ENCODE peak calls at places on chromosomes 2 and 18, in ten cellular contexts. Q, I, H, Z, E, F, C, S, W and T are unnamed samples.

GRCh38 chr2:193240752-193241151 is 1046.0 kb upstream of the TMEFF2 start:
- DNase-seq in Q (no peak), I (no peak), H (no peak), Z (peak; percentile 82), E (no peak), F (no peak), C (no peak), S (no peak), W (no peak), T (no peak)

GRCh38 chr18:53911200-53911599 is 313.3 kb downstream of the MBD2 start:
- DNase-seq in Q (no peak), I (no peak), H (no peak), Z (peak; percentile 4), E (no peak), F (no peak), C (no peak), S (no peak), W (no peak), T (no peak)

GRCh38 chr18:49028801-49029506 is 78.2 kb upstream of the SMAD7 start:
- DNase-seq in Q (no peak), I (no peak), H (no peak), Z (no peak), E (no peak), F (no peak), C (no peak), S (peak; percentile 11), W (no peak), T (no peak)

GRCh38 chr2:121709776-121710469 is 26.8 kb downstream of the NIFK start:
- DNase-seq in Q (no peak), I (no peak), H (no peak), Z (no peak), E (no peak), F (no peak), C (no peak), S (no peak), W (no peak), T (no peak)

GRCh38 chr2:6793913-6794312 is 71.8 kb downstream of the CMPK2 start:
- DNase-seq in Q (no peak), I (no peak), H (peak; percentile 77), Z (no peak), E (no peak), F (no peak), C (no peak), S (no peak), W (no peak), T (no peak)

GRCh38 chr2:229261599-229261998 is 9.5 kb downstream of the PID1 start:
- DNase-seq in Q (no peak), I (no peak), H (no peak), Z (no peak), E (no peak), F (no peak), C (no peak), S (no peak), W (no peak), T (no peak)

GRCh38 chr18:10202947-10203346 is 251.5 kb upstream of the APCDD1 start:
- DNase-seq in Q (no peak), I (no peak), H (no peak), Z (no peak), E (no peak), F (no peak), C (no peak), S (no peak), W (no peak), T (no peak)

GRCh38 chr18:48792611-48793368 is 158.0 kb downstream of the SMAD7 start:
- DNase-seq in Q (no peak), I (no peak), H (peak; percentile 26), Z (no peak), E (no peak), F (no peak), C (peak; percentile 21), S (no peak), W (no peak), T (no peak)

DNA sequence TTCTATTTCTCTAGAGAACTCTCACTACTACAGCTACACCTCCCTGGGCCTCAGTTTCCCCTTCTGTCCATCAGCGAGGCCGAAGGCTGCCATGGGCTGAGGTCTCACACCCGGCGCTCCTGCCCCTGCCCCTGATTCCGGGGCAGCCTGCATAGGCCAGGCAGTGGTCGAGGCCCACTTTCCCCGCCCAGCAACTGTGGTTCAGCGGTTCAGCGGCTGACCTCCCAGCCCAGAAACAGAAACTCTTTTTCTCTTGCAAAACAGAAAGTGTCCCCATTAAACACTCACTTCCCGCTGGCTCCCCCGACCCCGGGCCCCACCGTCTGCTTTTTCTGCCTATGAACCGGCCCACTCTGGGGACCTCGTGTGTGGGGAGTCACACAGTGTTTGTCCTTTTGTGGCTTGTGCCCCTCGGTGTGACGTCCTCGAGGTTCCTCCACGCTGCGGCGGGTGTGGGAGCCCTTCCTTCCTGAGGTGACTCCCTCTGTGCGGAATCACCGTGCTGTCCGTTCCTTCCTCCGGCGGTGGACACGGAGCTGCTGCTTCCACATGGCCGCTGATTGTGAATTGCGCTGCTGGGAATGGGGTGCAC is 16.0 kb downstream of the PDCD1 start:
- DNase-seq in Q (peak; percentile 70), I (peak; percentile 70), H (peak; percentile 85), Z (no peak), E (no peak), F (peak; percentile 65), C (peak; percentile 86), S (no peak), W (no peak), T (peak; percentile 50)
- TF ChIP-seq POLR2AphosphoS5 in Q (no peak), I (no peak), H (peak; percentile 44), Z (no peak), E (no peak), F (peak; percentile 49), C (peak; percentile 68), S (peak; percentile 43), W (no peak), T (no peak)

DNA sequence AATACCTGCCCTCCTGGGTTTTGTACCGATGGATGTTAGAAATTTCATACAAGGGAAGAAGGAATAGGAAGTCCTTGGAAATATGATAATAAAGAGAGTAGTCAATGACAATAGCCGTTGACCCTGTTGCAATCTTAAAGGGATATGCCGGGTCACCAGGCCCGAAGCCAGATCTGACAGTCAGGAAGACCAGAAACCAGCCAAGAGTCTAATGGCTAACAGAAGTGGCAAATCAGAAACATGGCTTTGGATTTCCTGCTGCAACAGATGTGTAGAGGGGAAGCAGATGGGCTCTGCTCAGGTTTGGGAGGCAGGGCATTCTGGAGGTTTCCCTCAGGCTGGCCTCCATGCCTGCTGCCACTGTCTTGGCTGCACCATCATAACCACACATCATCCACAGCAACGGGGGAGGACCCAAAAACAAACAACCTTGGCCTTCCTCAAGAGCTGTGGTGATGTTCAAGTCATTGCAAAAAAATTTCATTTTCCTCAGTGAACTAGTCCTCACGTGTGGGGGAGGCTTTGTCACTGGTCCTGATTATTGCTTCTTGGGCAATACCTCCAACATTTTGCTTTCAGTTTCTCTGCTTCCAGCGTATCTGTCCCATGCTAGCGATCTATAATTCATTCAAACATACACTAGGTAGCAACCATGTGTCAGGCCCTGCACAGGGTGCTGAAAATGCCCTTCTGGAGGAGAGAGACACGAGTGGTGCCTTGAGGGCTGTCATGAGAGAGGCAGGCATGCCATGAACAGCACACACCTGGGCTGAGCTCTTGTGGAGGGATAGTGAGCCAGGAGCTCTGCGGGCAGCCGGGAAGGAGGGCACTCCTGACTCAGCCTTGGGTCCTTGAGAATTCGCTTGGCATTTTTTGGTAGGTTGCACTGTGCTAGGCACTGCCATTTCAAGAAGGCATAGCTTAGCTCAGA is 48.2 kb upstream of the LGALSL start:
- DNase-seq in Q (no peak), I (no peak), H (no peak), Z (no peak), E (no peak), F (peak; percentile 19), C (no peak), S (no peak), W (peak; percentile 32), T (no peak)
- TF ChIP-seq POLR2AphosphoS5 in Q (no peak), I (no peak), H (no peak), Z (no peak), E (no peak), F (no peak), C (peak; percentile 57), S (no peak), W (no peak), T (no peak)

DNA sequence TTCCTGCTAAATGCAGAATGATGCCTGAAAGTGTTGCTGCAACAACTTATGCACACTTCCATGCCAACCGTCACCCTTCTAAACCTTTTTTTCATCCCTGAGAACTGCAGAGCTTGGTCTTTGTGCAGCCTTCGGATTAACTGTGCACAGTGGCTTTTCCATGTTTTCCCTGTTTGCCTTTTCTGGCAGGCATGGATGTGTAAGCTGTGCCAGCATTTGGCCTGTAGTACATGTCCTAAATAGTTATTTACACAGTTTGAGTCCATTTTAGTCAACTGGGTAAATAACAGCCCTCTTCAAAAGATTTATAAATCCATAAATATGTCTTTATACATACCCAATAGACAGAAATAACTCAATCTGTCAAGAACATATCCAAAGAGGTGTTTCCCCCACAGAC is 31.5 kb downstream of the MEIS1 start:
- DNase-seq in Q (no peak), I (no peak), H (no peak), Z (no peak), E (peak; percentile 9), F (no peak), C (no peak), S (no peak), W (no peak), T (no peak)
- TF ChIP-seq POLR2AphosphoS5 in Q (no peak), I (no peak), H (no peak), Z (no peak), E (no peak), F (no peak), C (no peak), S (no peak), W (no peak), T (no peak)

GRCh38 chr2:99403084-99403483 is 65.9 kb downstream of the EIF5B start:
- DNase-seq in Q (no peak), I (no peak), H (no peak), Z (no peak), E (no peak), F (no peak), C (no peak), S (no peak), W (no peak), T (no peak)

GRCh38 chr2:99404039-99404799 is 67.0 kb downstream of the EIF5B start:
- DNase-seq in Q (no peak), I (no peak), H (no peak), Z (peak; percentile 21), E (peak; percentile 77), F (no peak), C (no peak), S (no peak), W (no peak), T (no peak)

GRCh38 chr2:99399795-99400194 is 62.6 kb downstream of the EIF5B start:
- DNase-seq in Q (no peak), I (no peak), H (no peak), Z (no peak), E (no peak), F (no peak), C (no peak), S (no peak), W (no peak), T (no peak)

GRCh38 chr2:99403524-99403923 is 66.3 kb downstream of the EIF5B start:
- DNase-seq in Q (no peak), I (no peak), H (no peak), Z (peak; percentile 80), E (no peak), F (no peak), C (no peak), S (no peak), W (no peak), T (no peak)

DNA sequence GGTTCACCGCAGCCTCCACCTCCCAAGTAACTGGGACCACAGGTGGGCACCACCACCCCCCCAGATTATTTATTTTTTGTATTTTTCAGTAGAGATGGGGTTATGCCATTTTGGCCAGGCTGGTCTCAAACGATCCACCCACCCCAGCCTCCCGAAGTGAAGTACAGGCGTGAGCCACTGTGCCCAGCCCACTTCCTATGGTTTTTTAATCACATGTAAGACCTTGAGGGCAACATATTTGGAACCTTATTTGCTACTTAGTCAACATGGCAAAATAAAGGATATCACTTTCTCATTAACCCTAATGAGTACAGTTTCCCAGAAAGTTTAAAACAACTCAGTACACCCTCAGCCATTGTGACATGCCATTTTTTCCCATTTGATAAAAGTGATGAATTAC is 64.7 kb downstream of the EIF5B start:
- DNase-seq in Q (no peak), I (no peak), H (no peak), Z (no peak), E (no peak), F (no peak), C (no peak), S (no peak), W (no peak), T (no peak)
- TF ChIP-seq POLR2AphosphoS5 in Q (no peak), I (no peak), H (no peak), Z (no peak), E (no peak), F (no peak), C (no peak), S (no peak), W (no peak), T (no peak)